ENCODE peak calls at places on chromosomes 13 and 19, in seven cellular contexts. N is cardiac fibroblast, K is Ammon's horn, R is SHP77, I is A549, H is NCI-H446 treated with DMSO at 0.1 percent for 48 hours, M is activated T-cell treated with anti-CD3 and anti-CD28 coated beads for 48 hours. G is an unnamed sample.

GRCh38 chr13:105599477-105600037 is 935.9 kb downstream of the EFNB2 start:
- DNase-seq in I (no peak), R (no peak), M (no peak), H (no peak), K (no peak), N (peak; percentile 18), G (no peak)

GRCh38 chr19:41933693-41934426 is 5.6 kb upstream of the ERFL start:
- DNase-seq in I (no peak), R (no peak), H (no peak), K (no peak), N (no peak), M (no peak), G (no peak)

GRCh38 chr19:4889034-4889825 is 13.5 kb downstream of the ARRDC5 start:
- DNase-seq in R (no peak), I (no peak), M (no peak), K (no peak), H (peak; percentile 73), N (peak; percentile 31), G (no peak)

GRCh38 chr19:19269952-19270694 is 3.0 kb downstream of the TM6SF2 start:
- DNase-seq in K (no peak), R (no peak), N (no peak), H (no peak), M (no peak), I (no peak), G (no peak)

GRCh38 chr19:47430041-47430802 is 10.9 kb upstream of the MEIS3 start:
- DNase-seq in K (no peak), H (no peak), N (peak; percentile 64), M (no peak), R (no peak), I (no peak), G (no peak)

GRCh38 chr19:4712771-4713170 is 10.9 kb downstream of the DPP9 start:
- DNase-seq in I (no peak), M (no peak), H (no peak), R (no peak), K (no peak), N (no peak), G (no peak)

GRCh38 chr13:110280231-110280813 is 26.6 kb downstream of the COL4A1 start:
- DNase-seq in H (no peak), R (no peak), N (no peak), I (no peak), K (no peak), M (no peak), G (no peak)

GRCh38 chr13:80299046-80299445 is 41.9 kb downstream of the SPRY2 start:
- DNase-seq in K (no peak), N (no peak), R (no peak), M (no peak), H (no peak), I (no peak), G (no peak)

GRCh38 chr13:59755647-59756290 is 408.0 kb downstream of the DIAPH3 start:
- DNase-seq in K (no peak), N (no peak), H (no peak), R (no peak), I (no peak), M (no peak), G (no peak)

GRCh38 chr13:42798118-42798517 is 16.7 kb downstream of the FAM216B start:
- DNase-seq in R (no peak), M (no peak), N (no peak), H (no peak), K (peak; percentile 12), I (no peak), G (no peak)

G was measured in CMK.